ENCODE peak calls at places on chromosomes 1 and 21, in eight cellular contexts. C is GM10248, E is HFFc6, B is neural progenitor cell, O is endothelial cell, U is AG04450, D is stomach, G is lower lobe of right lung. R is an unnamed sample.

GRCh38 chr1:247270003-247270402 is 14.1 kb downstream of the VN1R5 start:
- DNase-seq in G (no peak), C (no peak), D (no peak), B (no peak), U (no peak), O (no peak), E (no peak), R (no peak)

GRCh38 chr21:45224189-45224938 is 63.3 kb downstream of the POFUT2 start:
- DNase-seq in C (peak), U (no peak), O (no peak), E (no peak), G (no peak), B (no peak), D (no peak), R (no peak)

GRCh38 chr1:183893561-183894289 is 88.8 kb downstream of the RGL1 start:
- DNase-seq in O (no peak), C (no peak), E (no peak), G (no peak), U (no peak), D (no peak), B (no peak), R (no peak)

GRCh38 chr1:63994636-63995035 is 208.8 kb upstream of the UBE2U start:
- DNase-seq in G (no peak), D (no peak), O (no peak), B (no peak), U (no peak), C (no peak), E (no peak), R (peak)

GRCh38 chr1:155859881-155860841 is 794 bp downstream of the SYT11 start:
- DNase-seq in D (peak), C (peak), O (peak), E (peak), U (peak), B (peak), G (peak), R (peak)

GRCh38 chr1:244413736-244414135 is 38.0 kb downstream of the ADSS2 start:
- DNase-seq in G (no peak), E (no peak), U (no peak), O (no peak), C (no peak), D (no peak), B (no peak), R (no peak)

GRCh38 chr21:33327326-33327725 is 2.6 kb downstream of the IFNAR1 start:
- DNase-seq in C (no peak), B (no peak), U (no peak), O (no peak), E (no peak), D (no peak), G (no peak), R (no peak)

GRCh38 chr1:236287757-236288619 is 6.2 kb upstream of the ERO1B start:
- DNase-seq in E (no peak), O (no peak), D (no peak), C (no peak), G (no peak), B (peak), U (no peak), R (peak)

GRCh38 chr1:211484738-211485479 is 7.1 kb downstream of the RD3 start:
- DNase-seq in D (no peak), G (no peak), C (no peak), B (no peak), O (no peak), U (no peak), E (no peak), R (no peak)

GRCh38 chr1:207938016-207938415 is 27.1 kb upstream of the CD34 start:
- DNase-seq in U (no peak), G (no peak), C (no peak), B (no peak), E (peak), O (no peak), D (peak), R (no peak)

GRCh38 chr1:245673920-245674414 is 519.2 kb downstream of the KIF26B start:
- DNase-seq in D (no peak), C (no peak), O (no peak), U (no peak), G (no peak), B (no peak), E (no peak), R (no peak)

GRCh38 chr21:44919111-44919912 is 1.4 kb downstream of the ITGB2 start:
- DNase-seq in O (no peak), D (no peak), E (no peak), C (no peak), B (no peak), U (no peak), G (peak), R (no peak)

GRCh38 chr21:34992736-34993135 is 56.4 kb downstream of the RUNX1 start:
- DNase-seq in B (no peak), G (no peak), O (no peak), E (peak), D (no peak), U (no peak), C (no peak), R (no peak)

GRCh38 chr1:46554236-46555080 is 3.0 kb upstream of the KNCN start:
- DNase-seq in G (no peak), E (no peak), O (no peak), B (no peak), D (no peak), C (no peak), U (no peak), R (no peak)

GRCh38 chr1:169484107-169484506 is 1.6 kb downstream of the SLC19A2 start:
- DNase-seq in U (no peak), D (no peak), G (no peak), E (no peak), B (no peak), C (no peak), O (no peak), R (no peak)

GRCh38 chr1:44714944-44715571 is 15.9 kb downstream of the RNU5D-1 start:
- DNase-seq in G (peak), C (peak), U (no peak), B (peak), D (peak), O (peak), E (peak), R (peak)

GRCh38 chr1:150106331-150106730 is 38.8 kb downstream of the VPS45 start:
- DNase-seq in G (no peak), C (no peak), O (no peak), D (no peak), U (no peak), B (no peak), E (no peak), R (no peak)

GRCh38 chr1:16441312-16441641 is 753 bp downstream of the NECAP2 start:
- DNase-seq in D (no peak), E (no peak), C (no peak), G (no peak), U (no peak), O (no peak), B (no peak), R (no peak)

GRCh38 chr1:204891860-204892259 is 21.2 kb downstream of the NFASC start:
- DNase-seq in U (no peak), C (no peak), B (no peak), E (peak), O (no peak), G (no peak), D (no peak), R (no peak)

GRCh38 chr1:230772457-230773395 is 25.5 kb downstream of the CAPN9 start:
- DNase-seq in E (peak), O (no peak), G (no peak), C (no peak), U (no peak), D (peak), B (peak), R (no peak)

GRCh38 chr1:169486281-169486904 is 649 bp upstream of the SLC19A2 start:
- DNase-seq in O (no peak), B (no peak), G (no peak), D (no peak), U (no peak), C (no peak), E (peak), R (no peak)

GRCh38 chr1:97877307-97877706 is 43.5 kb downstream of the DPYD start:
- DNase-seq in B (no peak), O (no peak), C (no peak), G (no peak), E (peak), U (no peak), D (no peak), R (no peak)

GRCh38 chr1:155983191-155984023 is 5.1 kb upstream of the ARHGEF2 start:
- DNase-seq in D (no peak), E (peak), B (peak), U (peak), G (no peak), C (no peak), O (no peak), R (no peak)

GRCh38 chr1:62318320-62318755 is 896 bp downstream of the KANK4 start:
- DNase-seq in U (no peak), O (no peak), B (peak), D (peak), E (no peak), G (no peak), C (no peak), R (peak)

GRCh38 chr1:147837845-147838363 is 64.7 kb upstream of the GJA8 start:
- DNase-seq in C (no peak), D (no peak), B (no peak), O (no peak), U (no peak), G (no peak), E (no peak), R (no peak)

GRCh38 chr1:147837129-147837776 is 65.3 kb upstream of the GJA8 start:
- DNase-seq in U (no peak), D (no peak), O (no peak), B (peak), C (no peak), E (no peak), G (no peak), R (no peak)

GRCh38 chr1:147842578-147842977 is 60.0 kb upstream of the GJA8 start:
- DNase-seq in U (no peak), E (no peak), B (no peak), D (no peak), O (no peak), C (no peak), G (no peak), R (no peak)

GRCh38 chr1:147843486-147843885 is 59.1 kb upstream of the GJA8 start:
- DNase-seq in O (no peak), G (no peak), D (no peak), C (no peak), U (no peak), B (no peak), E (no peak), R (no peak)

GRCh38 chr1:147840909-147841308 is 61.7 kb upstream of the GJA8 start:
- DNase-seq in B (no peak), D (no peak), O (no peak), E (no peak), G (no peak), U (no peak), C (peak), R (no peak)
- TF ChIP-seq CTCF in B (no peak), D (no peak), O (no peak), E (peak), G (peak), U (peak), C (no peak), R (no peak)

DNA sequence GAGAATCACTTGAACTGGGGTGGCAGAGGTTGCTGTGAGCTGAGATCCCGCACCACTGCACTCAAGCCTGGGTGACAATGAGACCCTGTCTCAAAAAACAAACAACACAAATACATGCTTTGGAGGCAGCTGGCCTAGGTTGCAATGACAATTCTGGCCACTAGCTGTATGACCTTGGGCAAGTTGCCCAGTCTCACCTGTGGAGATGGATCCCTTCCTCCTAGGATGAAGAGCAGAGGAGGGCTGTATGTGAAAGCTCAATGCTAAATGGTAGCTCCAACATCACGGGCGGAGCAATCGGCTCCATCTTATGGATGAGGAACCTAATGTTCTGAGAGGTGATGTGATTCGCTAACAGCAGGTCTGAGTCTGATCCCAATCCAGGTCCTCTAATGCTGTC is 20.6 kb downstream of the ADORA1 start:
- DNase-seq in C (no peak), B (no peak), D (peak), O (no peak), E (no peak), U (no peak), G (peak), R (no peak)
- TF ChIP-seq CTCF in C (no peak), B (peak), D (peak), O (peak), E (peak), U (no peak), G (no peak), R (peak)

DNA sequence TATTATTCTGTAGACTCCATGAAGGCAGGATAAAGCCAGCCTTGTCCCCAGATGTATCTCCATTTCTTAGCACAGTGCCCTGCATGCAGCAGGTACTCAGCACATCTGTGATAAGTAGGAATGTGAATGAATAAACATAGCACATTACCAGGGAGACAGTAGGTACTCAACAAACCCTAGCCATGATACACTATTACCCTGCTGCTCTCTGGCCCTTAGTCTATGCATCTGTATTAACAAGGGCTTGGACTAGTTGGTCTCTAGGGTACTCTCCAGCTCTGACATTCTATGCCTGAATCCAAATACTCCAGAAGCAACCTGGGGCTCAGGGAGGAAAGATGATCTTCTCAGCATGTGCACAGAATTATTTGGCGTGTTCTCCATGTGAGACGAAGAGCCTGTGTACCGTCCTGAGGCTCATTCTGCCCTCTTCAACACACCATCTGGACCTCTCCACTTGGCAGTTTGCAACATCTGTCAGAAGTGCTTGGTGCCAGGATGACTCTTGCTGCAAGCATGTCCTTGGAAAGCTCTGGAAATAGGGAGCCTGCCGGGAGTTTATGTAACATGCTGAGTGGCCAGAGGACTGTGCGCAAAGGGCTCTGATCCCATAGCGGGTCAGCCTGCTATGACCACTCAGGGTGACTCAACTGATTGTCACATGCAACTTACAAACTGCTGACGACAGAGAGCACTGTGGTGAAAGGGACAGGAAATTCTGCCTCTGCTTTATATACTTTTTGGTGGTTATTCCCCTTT is 228.2 kb upstream of the USP24 start:
- DNase-seq in D (peak), E (peak), O (no peak), B (no peak), C (no peak), U (peak), G (peak), R (no peak)
- TF ChIP-seq CTCF in D (no peak), E (peak), O (no peak), B (no peak), C (no peak), U (no peak), G (no peak), R (no peak)

DNA sequence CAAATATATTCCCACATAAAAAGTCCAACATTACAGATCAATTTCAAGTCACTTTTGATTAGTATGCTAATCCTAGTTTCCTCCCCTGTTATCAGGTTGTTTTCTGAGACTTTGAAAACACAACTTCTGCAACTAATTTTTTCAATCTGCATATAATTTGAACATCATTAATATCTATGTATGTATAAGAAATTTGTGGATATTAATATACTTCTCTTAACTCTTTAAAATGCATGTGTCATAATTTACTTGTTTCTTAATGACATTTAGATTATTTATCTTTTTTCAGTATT is 48.6 kb downstream of the EXO1 start:
- DNase-seq in E (no peak), G (no peak), B (no peak), D (no peak), O (no peak), C (no peak), U (no peak), R (no peak)
- TF ChIP-seq CTCF in E (peak), G (no peak), B (no peak), D (no peak), O (peak), C (no peak), U (no peak), R (no peak)

DNA sequence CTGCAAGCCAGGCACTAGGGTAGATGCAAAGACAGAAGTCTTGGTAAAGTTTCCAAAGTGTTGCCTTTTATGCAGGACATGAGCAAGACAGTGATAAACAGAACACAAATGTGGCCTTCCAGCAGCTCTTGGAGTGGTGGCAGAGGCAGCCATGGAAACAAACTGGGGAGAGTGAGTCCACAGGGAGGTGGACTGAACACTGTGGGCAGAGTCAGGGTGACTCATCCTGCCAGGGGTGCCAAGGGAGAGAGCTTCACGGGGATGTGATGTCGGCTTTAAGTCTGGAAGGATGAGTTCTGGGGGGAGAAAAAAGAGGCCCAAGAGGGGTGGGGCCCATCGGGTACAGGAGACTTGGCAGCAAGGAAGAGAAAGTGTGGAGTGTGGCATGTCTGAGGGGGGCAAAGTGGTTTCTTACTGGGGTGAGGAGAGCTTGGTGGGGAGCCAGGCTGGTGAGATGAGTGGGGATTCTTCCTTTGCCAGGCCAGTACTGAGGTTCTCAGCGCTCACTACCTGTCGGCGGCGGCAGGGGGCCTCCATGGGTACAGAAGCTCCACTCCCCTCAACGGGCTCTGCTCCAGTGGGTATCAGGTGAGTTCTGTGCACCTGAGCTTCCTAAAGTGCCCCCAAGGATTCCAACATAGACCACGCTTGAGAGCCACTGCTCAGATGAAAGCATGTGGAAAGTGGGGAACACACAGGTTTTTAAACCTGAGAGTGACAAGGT is 41.8 kb downstream of the KIAA0040 start:
- DNase-seq in G (no peak), B (no peak), E (peak), D (no peak), C (no peak), O (no peak), U (no peak), R (no peak)
- TF ChIP-seq CTCF in G (no peak), B (no peak), E (no peak), D (no peak), C (no peak), O (no peak), U (no peak), R (no peak)

DNA sequence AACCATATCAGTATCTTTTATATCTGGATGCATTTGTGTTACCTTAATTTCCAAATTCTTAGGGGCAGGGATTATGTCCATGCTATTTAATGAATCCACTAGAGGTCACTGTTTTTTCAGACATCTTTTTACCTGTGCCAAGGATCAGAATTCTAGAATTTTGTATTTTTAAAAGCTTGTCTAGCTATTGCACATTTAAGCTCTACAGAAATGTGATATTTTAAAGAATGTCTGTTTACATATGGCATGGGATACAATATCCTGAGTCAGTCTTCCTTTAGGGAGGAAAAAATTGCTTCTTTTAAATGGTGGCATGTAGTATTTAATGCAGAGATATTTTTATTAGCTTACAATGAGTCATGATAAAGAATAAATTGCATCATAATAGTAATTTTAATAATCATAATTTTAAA is 11.3 kb downstream of the RPAP2 start:
- DNase-seq in D (no peak), G (no peak), B (peak), E (peak), C (peak), U (no peak), O (no peak), R (no peak)
- TF ChIP-seq CTCF in D (no peak), G (peak), B (peak), E (peak), C (peak), U (peak), O (peak), R (peak)

GRCh38 chr1:26584022-26584485 is 54.5 kb downstream of the RPS6KA1 start:
- DNase-seq in C (no peak), G (no peak), E (no peak), D (no peak), B (peak), U (no peak), O (no peak), R (no peak)
- TF ChIP-seq CTCF in C (peak), G (no peak), E (peak), D (no peak), B (peak), U (no peak), O (no peak), R (no peak)

DNA sequence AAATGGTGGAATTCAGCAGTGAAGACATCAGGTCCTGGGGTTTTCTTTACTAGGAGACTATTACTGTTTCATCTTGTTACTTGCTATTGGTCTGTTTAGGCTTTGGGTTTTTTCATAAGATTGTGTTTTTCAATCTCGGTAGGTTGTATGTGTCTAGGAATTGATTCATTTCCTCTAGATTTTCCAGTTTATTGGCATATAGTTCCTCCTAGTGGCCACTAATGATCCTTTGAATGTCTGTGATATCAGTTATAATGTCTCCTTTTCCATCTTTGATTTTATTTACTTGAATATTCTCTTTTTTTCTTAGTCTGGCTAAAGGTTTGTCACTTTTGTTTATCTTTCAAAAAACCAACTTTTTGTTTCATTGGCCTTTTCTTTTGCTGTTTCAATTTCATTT is 233.0 kb downstream of the RWDD3 start:
- DNase-seq in B (no peak), O (no peak), D (no peak), U (no peak), G (no peak), C (no peak), E (no peak), R (no peak)
- TF ChIP-seq CTCF in B (peak), O (no peak), D (peak), U (peak), G (no peak), C (no peak), E (peak), R (no peak)